ENCODE peak calls at places on chromosomes 3 and 15, in four cellular contexts. Z is NCI-H446 treated with DMSO at 0.1 percent for 48 hours, K is H54, U is GM23248. W is an unnamed sample.

GRCh38 chr3:183151086-183151485 is 11.4 kb downstream of the LAMP3 start:
- DNase-seq in Z (no peak), K (no peak), U (no peak), W (no peak)

GRCh38 chr15:69755571-69756310 is 303.1 kb downstream of the RPLP1 start:
- DNase-seq in Z (no peak), K (no peak), U (no peak), W (peak)

GRCh38 chr3:112132554-112132953 is 494 bp downstream of the GCSAM start:
- DNase-seq in Z (no peak), K (no peak), U (no peak), W (no peak)

GRCh38 chr15:95085056-95085455 is 853.7 kb downstream of the MCTP2 start:
- DNase-seq in Z (no peak), K (no peak), U (no peak), W (no peak)

GRCh38 chr15:98903377-98904018 is 104.1 kb downstream of the PGPEP1L start:
- DNase-seq in Z (no peak), K (no peak), U (peak), W (no peak)

GRCh38 chr3:97940034-97940433 is 32.2 kb downstream of the RIOX2 start:
- DNase-seq in Z (no peak), K (no peak), U (no peak), W (no peak)

GRCh38 chr3:138946554-138947302 is at the start of the genes FOXL2 and FOXL2NB:
- DNase-seq in Z (no peak), K (peak), U (peak), W (peak)

GRCh38 chr3:139318826-139319225 is 25.0 kb upstream of the MRPS22 start:
- DNase-seq in Z (no peak), K (no peak), U (no peak), W (no peak)

GRCh38 chr15:91165850-91166249 is 65.8 kb downstream of the SV2B start:
- DNase-seq in Z (no peak), K (no peak), U (peak), W (no peak)

GRCh38 chr3:197878427-197878826 is 71.6 kb upstream of the RPL35A start:
- DNase-seq in Z (no peak), K (no peak), U (no peak), W (peak)

GRCh38 chr3:24678441-24678865 is 183.8 kb upstream of the THRB start:
- DNase-seq in Z (no peak), K (peak), U (peak), W (no peak)